ENCODE peak calls at places on chromosomes 7 and 10, in five cellular contexts. J, G, Q, W and X are unnamed samples.

GRCh38 chr7:151611878-151612277 is 92.2 kb upstream of the RHEB start:
- DNase-seq in J (no peak), G (no peak), Q (no peak), W (no peak), X (no peak)

GRCh38 chr10:105843786-105844560 is 1202.9 kb downstream of the SORCS3 start:
- DNase-seq in J (no peak), G (no peak), Q (no peak), W (no peak), X (no peak)

GRCh38 chr10:92847185-92847864 is 995 bp upstream of the EXOC6 start:
- DNase-seq in J (no peak), G (no peak), Q (peak; percentile 53), W (no peak), X (no peak)

GRCh38 chr7:97064972-97065587 is 40.4 kb upstream of the DLX5 start:
- DNase-seq in J (no peak), G (peak; percentile 65), Q (peak; percentile 70), W (peak; percentile 66), X (no peak)

GRCh38 chr10:90959826-90960225 is 38.9 kb upstream of the ANKRD1 start:
- DNase-seq in J (no peak), G (no peak), Q (no peak), W (no peak), X (no peak)

GRCh38 chr10:8346861-8347260 is 292.4 kb downstream of the GATA3 start:
- DNase-seq in J (no peak), G (no peak), Q (no peak), W (no peak), X (no peak)

GRCh38 chr10:96118604-96119450 is 11.3 kb upstream of the ZNF518A start:
- DNase-seq in J (no peak), G (no peak), Q (no peak), W (no peak), X (no peak)

GRCh38 chr10:73586583-73586984 is 4.6 kb downstream of the USP54 start:
- DNase-seq in J (no peak), G (peak; percentile 74), Q (peak; percentile 83), W (peak; percentile 32), X (no peak)

GRCh38 chr7:101725911-101726310 is 91.5 kb upstream of the CUX1 start:
- DNase-seq in J (no peak), G (no peak), Q (no peak), W (no peak), X (no peak)

GRCh38 chr7:78386520-78386919 is 587.9 kb downstream of the PHTF2 start:
- DNase-seq in J (no peak), G (no peak), Q (no peak), W (no peak), X (no peak)

GRCh38 chr7:116443101-116443523 is 56.4 kb upstream of the CAV2 start:
- DNase-seq in J (no peak), G (peak; percentile 97), Q (peak; percentile 96), W (peak; percentile 86), X (no peak)

GRCh38 chr7:155289107-155289506 is 8.6 kb upstream of the INSIG1 start:
- DNase-seq in J (no peak), G (no peak), Q (no peak), W (no peak), X (no peak)

GRCh38 chr10:35027567-35027966 is 62.6 kb downstream of the CUL2 start:
- DNase-seq in J (no peak), G (peak; percentile 26), Q (peak; percentile 57), W (peak; percentile 42), X (no peak)

GRCh38 chr10:3668276-3668960 is 116.6 kb downstream of the KLF6 start:
- DNase-seq in J (no peak), G (peak; percentile 71), Q (peak; percentile 94), W (no peak), X (no peak)

GRCh38 chr10:75304740-75305380 is 69.1 kb upstream of the COMTD1 start:
- DNase-seq in J (no peak), G (no peak), Q (no peak), W (no peak), X (no peak)

GRCh38 chr10:59143550-59143949 is 32.9 kb upstream of the PHYHIPL start:
- DNase-seq in J (no peak), G (no peak), Q (no peak), W (no peak), X (no peak)